ENCODE peak calls at places on chromosomes 13 and 19, in six cellular contexts. Y is NCI-H524; U is T-helper 1 cell; A is CD8-positive, alpha-beta T cell; N is activated CD8-positive, alpha-beta memory T cell treated with anti-CD3 and anti-CD28 coated beads for 1 hour; M is activated CD4-positive, alpha-beta T cell treated with anti-CD3 and anti-CD28 coated beads for 1 hour. H is an unnamed sample.
A peak's percentile ranks its signal among the peaks of the same experiment; 100 is the strongest.

GRCh38 chr19:53576941-53577653 is 39.2 kb downstream of the ZNF331 start:
- DNase-seq in N (no peak), Y (no peak), M (no peak), U (no peak), A (no peak), H (no peak)

GRCh38 chr19:46284635-46285034 is 12.2 kb upstream of the HIF3A start:
- DNase-seq in A (no peak), U (no peak), M (no peak), N (no peak), Y (no peak), H (no peak)

GRCh38 chr19:42175952-42176648 is 41.4 kb downstream of the DEDD2 start:
- DNase-seq in M (no peak), N (no peak), A (no peak), Y (peak; percentile 31), U (no peak), H (peak; percentile 31)

GRCh38 chr19:29714953-29715694 is at the start of gene C19orf12:
- DNase-seq in Y (peak; percentile 60), U (peak; percentile 56), A (peak; percentile 42), M (peak; percentile 38), N (peak; percentile 43), H (peak; percentile 50)

GRCh38 chr19:4575267-4575793 is 15.8 kb upstream of the SEMA6B start:
- DNase-seq in M (no peak), Y (no peak), A (no peak), N (no peak), U (no peak), H (peak; percentile 97)

GRCh38 chr19:54317108-54317964 is 4.4 kb upstream of the LILRA5 start:
- DNase-seq in M (no peak), A (no peak), U (no peak), N (no peak), Y (no peak), H (no peak)

GRCh38 chr19:48396010-48396870 is 2.8 kb downstream of the GRIN2D start:
- DNase-seq in N (no peak), U (no peak), A (no peak), Y (no peak), M (no peak), H (no peak)

GRCh38 chr19:20179946-20180345 is 12.9 kb downstream of the ZNF486 start:
- DNase-seq in M (no peak), U (no peak), N (no peak), Y (no peak), A (no peak), H (peak; percentile 7)

GRCh38 chr13:73480784-73481183 is 422.0 kb downstream of the KLF5 start:
- DNase-seq in A (no peak), M (no peak), N (no peak), U (no peak), Y (no peak), H (no peak)

GRCh38 chr19:36528194-36528920 is at the start of gene ZNF260:
- DNase-seq in N (peak; percentile 85), Y (peak; percentile 98), U (peak; percentile 88), M (peak; percentile 85), A (peak; percentile 85), H (peak; percentile 97)

GRCh38 chr19:16095071-16095571 is 16.6 kb upstream of the RAB8A start:
- DNase-seq in U (no peak), N (no peak), A (no peak), M (no peak), Y (peak; percentile 34), H (no peak)

GRCh38 chr13:50357586-50358118 is 342.4 kb downstream of the KCNRG start:
- DNase-seq in A (no peak), M (no peak), N (no peak), Y (peak; percentile 28), U (no peak), H (peak; percentile 96)

GRCh38 chr19:45037393-45038169 is 1.3 kb upstream of the CLASRP start:
- DNase-seq in U (no peak), Y (no peak), A (no peak), M (no peak), N (no peak), H (no peak)

GRCh38 chr19:17625043-17625442 is 63.1 kb downstream of the UNC13A start:
- DNase-seq in N (no peak), U (no peak), Y (no peak), M (no peak), A (no peak), H (no peak)

GRCh38 chr13:82088781-82089180 is 1747.9 kb upstream of the SPRY2 start:
- DNase-seq in N (no peak), A (no peak), Y (no peak), M (no peak), U (no peak), H (peak; percentile 10)

GRCh38 chr13:110634558-110634957 is 19.2 kb downstream of the NAXD start:
- DNase-seq in U (no peak), Y (no peak), N (no peak), A (no peak), M (no peak), H (peak; percentile 65)

GRCh38 chr13:103515410-103515809 is 449.2 kb upstream of the SLC10A2 start:
- DNase-seq in A (no peak), M (no peak), U (no peak), Y (no peak), N (no peak), H (no peak)

GRCh38 chr13:106958690-106959089 is 390.8 kb upstream of the ARGLU1 start:
- DNase-seq in M (no peak), U (no peak), A (no peak), N (no peak), Y (no peak), H (no peak)

GRCh38 chr19:28883241-28883693 is 329.7 kb downstream of the UQCRFS1 start:
- DNase-seq in M (no peak), N (no peak), A (no peak), Y (no peak), U (no peak), H (peak; percentile 27)

GRCh38 chr19:5292453-5292842 is 48.2 kb downstream of the PTPRS start:
- DNase-seq in U (no peak), A (no peak), M (no peak), Y (no peak), N (no peak), H (no peak)

GRCh38 chr19:16075430-16076153 is 703 bp upstream of the TPM4 start:
- DNase-seq in Y (no peak), M (no peak), N (no peak), U (no peak), A (no peak), H (peak; percentile 61)

GRCh38 chr19:57888494-57889231 is at the start of gene ZNF814:
- DNase-seq in N (peak; percentile 62), M (peak; percentile 70), U (peak; percentile 64), A (peak; percentile 71), Y (peak; percentile 98), H (peak; percentile 91)

GRCh38 chr19:5623397-5624153 is 692 bp downstream of the SAFB start:
- DNase-seq in M (no peak), U (no peak), A (no peak), N (no peak), Y (peak; percentile 21), H (no peak)

GRCh38 chr19:47239610-47240296 is 8.8 kb upstream of the BBC3 start:
- DNase-seq in Y (peak; percentile 94), A (peak; percentile 49), M (peak; percentile 38), U (peak; percentile 71), N (peak; percentile 42), H (peak; percentile 37)